ENCODE peak calls at places on chromosome X, in nine cellular contexts. G is SK-N-SH, Q is right lobe of liver, I is fibroblast of mammary gland, S is endodermal cell, N is mesenchymal stem cell, W is prostate gland, O is astrocyte of the spinal cord, L is fibroblast of lung. M is an unnamed sample.

GRCh38 chrX:109533631-109534030 is 3.0 kb upstream of the NXT2 start:
- DNase-seq in G (no peak), Q (no peak), I (peak), S (no peak), N (no peak), W (no peak), O (no peak), L (peak), M (no peak)

GRCh38 chrX:118459494-118459893 is 36.1 kb upstream of the DOCK11 start:
- DNase-seq in G (peak), Q (no peak), I (peak), S (no peak), N (peak), W (no peak), O (peak), L (peak), M (no peak)

GRCh38 chrX:13742397-13743176 is 8.0 kb downstream of the OFD1 start:
- DNase-seq in G (no peak), Q (no peak), I (no peak), S (no peak), N (peak), W (no peak), O (no peak), L (no peak), M (no peak)

GRCh38 chrX:40174594-40175415 is 77.0 kb upstream of the BCOR start:
- DNase-seq in G (peak), Q (peak), I (no peak), S (peak), N (peak), W (no peak), O (peak), L (peak), M (no peak)

GRCh38 chrX:53882331-53882730 is 161.9 kb downstream of the PHF8 start:
- DNase-seq in G (no peak), Q (no peak), I (peak), S (peak), N (peak), W (no peak), O (no peak), L (peak), M (no peak)

GRCh38 chrX:10048076-10048475 is 80.9 kb downstream of the CLDN34 start:
- DNase-seq in G (no peak), Q (no peak), I (no peak), S (peak), N (no peak), W (no peak), O (no peak), L (no peak), M (no peak)

GRCh38 chrX:123860983-123861382 is 1.1 kb downstream of the XIAP start:
- DNase-seq in G (no peak), Q (no peak), I (peak), S (no peak), N (peak), W (peak), O (peak), L (no peak), M (no peak)

GRCh38 chrX:23937100-23937499 is 29.3 kb downstream of the CXorf58 start:
- DNase-seq in G (no peak), Q (no peak), I (peak), S (peak), N (peak), W (no peak), O (no peak), L (no peak), M (no peak)

GRCh38 chrX:51182545-51182944 is 150.1 kb upstream of the NUDT10 start:
- DNase-seq in G (peak), Q (no peak), I (no peak), S (peak), N (no peak), W (no peak), O (no peak), L (no peak), M (no peak)

GRCh38 chrX:72128881-72129280 is 2.8 kb downstream of the RTL5 start:
- DNase-seq in G (peak), Q (no peak), I (peak), S (peak), N (no peak), W (no peak), O (no peak), L (no peak), M (no peak)

GRCh38 chrX:106014119-106014775 is 24.3 kb downstream of the SERPINA7 start:
- DNase-seq in G (no peak), Q (no peak), I (no peak), S (no peak), N (no peak), W (no peak), O (no peak), L (no peak), M (no peak)

GRCh38 chrX:40530471-40530870 is 50.3 kb upstream of the ATP6AP2 start:
- DNase-seq in G (no peak), Q (no peak), I (no peak), S (no peak), N (peak), W (no peak), O (no peak), L (no peak), M (no peak)

GRCh38 chrX:9542106-9542764 is 77.4 kb downstream of the TBL1X start:
- DNase-seq in G (peak), Q (no peak), I (no peak), S (no peak), N (no peak), W (no peak), O (no peak), L (peak), M (no peak)

GRCh38 chrX:44290718-44291117 is 52.8 kb downstream of the EFHC2 start:
- DNase-seq in G (no peak), Q (no peak), I (no peak), S (no peak), N (no peak), W (no peak), O (no peak), L (no peak), M (no peak)

GRCh38 chrX:136906921-136907510 is 26.5 kb upstream of the RBMX start:
- DNase-seq in G (no peak), Q (no peak), I (no peak), S (no peak), N (no peak), W (no peak), O (no peak), L (no peak), M (no peak)

GRCh38 chrX:46587158-46587557 is 13.6 kb downstream of the CHST7 start:
- DNase-seq in G (no peak), Q (no peak), I (peak), S (no peak), N (peak), W (no peak), O (peak), L (peak), M (no peak)

GRCh38 chrX:13103111-13103913 is 58.9 kb upstream of the FAM9C start:
- DNase-seq in G (no peak), Q (no peak), I (peak), S (no peak), N (no peak), W (no peak), O (no peak), L (no peak), M (no peak)

GRCh38 chrX:133523094-133523493 is 107.8 kb upstream of the GPC4 start:
- DNase-seq in G (no peak), Q (no peak), I (peak), S (no peak), N (no peak), W (peak), O (no peak), L (peak), M (no peak)

GRCh38 chrX:9926002-9926401 is 41.2 kb upstream of the CLDN34 start:
- DNase-seq in G (no peak), Q (no peak), I (no peak), S (no peak), N (no peak), W (no peak), O (no peak), L (no peak), M (no peak)

GRCh38 chrX:20452487-20452886 is 185.8 kb upstream of the RPS6KA3 start:
- DNase-seq in G (no peak), Q (no peak), I (no peak), S (no peak), N (no peak), W (no peak), O (no peak), L (no peak), M (no peak)

GRCh38 chrX:34873500-34874225 is 68.9 kb upstream of the FAM47B start:
- DNase-seq in G (no peak), Q (no peak), I (peak), S (no peak), N (no peak), W (no peak), O (peak), L (peak), M (no peak)

GRCh38 chrX:123869488-123869887 is 9.6 kb downstream of the XIAP start:
- DNase-seq in G (no peak), Q (no peak), I (peak), S (no peak), N (no peak), W (no peak), O (peak), L (no peak), M (no peak)

GRCh38 chrX:116667346-116667745 is 204.6 kb upstream of the CT83 start:
- DNase-seq in G (no peak), Q (no peak), I (no peak), S (no peak), N (no peak), W (no peak), O (no peak), L (no peak), M (no peak)

GRCh38 chrX:66633541-66633940 is 5.3 kb downstream of the EDA2R start:
- DNase-seq in G (no peak), Q (no peak), I (peak), S (no peak), N (peak), W (no peak), O (peak), L (peak), M (no peak)

GRCh38 chrX:12954981-12955380 is 19.9 kb upstream of the TMSB4X start:
- DNase-seq in G (no peak), Q (no peak), I (no peak), S (no peak), N (no peak), W (no peak), O (no peak), L (no peak), M (no peak)

GRCh38 chrX:38061335-38061734 is 55.0 kb downstream of the SYTL5 start:
- DNase-seq in G (no peak), Q (no peak), I (peak), S (no peak), N (peak), W (no peak), O (peak), L (peak), M (peak)

GRCh38 chrX:141341341-141341740 is 99.0 kb upstream of the SPANXC start:
- DNase-seq in G (no peak), Q (no peak), I (peak), S (no peak), N (peak), W (no peak), O (peak), L (peak), M (no peak)

GRCh38 chrX:10242036-10242435 is 85.3 kb downstream of the CLCN4 start:
- DNase-seq in G (no peak), Q (no peak), I (no peak), S (no peak), N (no peak), W (no peak), O (no peak), L (no peak), M (no peak)

GRCh38 chrX:28058906-28059305 is 77.7 kb upstream of the DCAF8L1 start:
- DNase-seq in G (no peak), Q (no peak), I (no peak), S (no peak), N (peak), W (no peak), O (peak), L (no peak), M (no peak)

GRCh38 chrX:74160358-74160757 is 143.6 kb upstream of the ZCCHC13 start:
- DNase-seq in G (no peak), Q (no peak), I (no peak), S (no peak), N (no peak), W (no peak), O (no peak), L (no peak), M (no peak)

GRCh38 chrX:11266329-11266830 is 26.8 kb upstream of the AMELX start:
- DNase-seq in G (no peak), Q (no peak), I (no peak), S (no peak), N (no peak), W (no peak), O (no peak), L (no peak), M (no peak)
- H3K4me3 ChIP-seq in G (no peak), Q (no peak), I (no peak), S (no peak), N (no peak), W (no peak), O (no peak), L (no peak), M (no peak)

GRCh38 chrX:15738686-15739016 is 581 bp downstream of the CA5B start:
- DNase-seq in G (no peak), Q (no peak), I (no peak), S (no peak), N (no peak), W (no peak), O (no peak), L (no peak), M (no peak)
- H3K4me3 ChIP-seq in G (peak), Q (peak), I (peak), S (peak), N (peak), W (peak), O (peak), L (peak), M (peak)

GRCh38 chrX:148024425-148025148 is 43.5 kb downstream of the FMR1NB start:
- DNase-seq in G (no peak), Q (no peak), I (no peak), S (no peak), N (no peak), W (no peak), O (no peak), L (no peak), M (no peak)
- H3K4me3 ChIP-seq in G (no peak), Q (no peak), I (no peak), S (no peak), N (no peak), W (no peak), O (no peak), L (no peak), M (no peak)

DNA sequence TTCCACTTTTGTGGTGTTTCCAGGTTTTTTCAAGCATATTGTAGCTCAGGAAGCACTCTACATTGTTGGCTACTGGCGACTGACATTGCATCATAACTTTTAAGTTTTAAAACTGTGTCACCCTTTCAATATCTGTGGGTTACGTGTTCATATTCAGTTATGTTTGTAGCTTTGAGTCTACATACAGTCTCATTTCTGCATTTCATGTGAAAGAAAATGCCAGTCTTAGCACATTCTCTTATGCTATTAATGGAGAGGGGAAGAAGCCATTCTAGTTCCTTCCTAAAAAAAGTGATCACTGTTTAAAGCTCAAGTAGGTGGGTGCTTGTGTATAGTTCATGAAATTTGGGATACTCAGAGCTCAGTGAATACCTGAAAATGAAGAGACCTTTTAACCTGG is 38.2 kb downstream of the DIAPH2 start:
- DNase-seq in G (no peak), Q (no peak), I (no peak), S (no peak), N (no peak), W (no peak), O (no peak), L (no peak), M (no peak)
- H3K4me3 ChIP-seq in G (no peak), Q (no peak), I (no peak), S (no peak), N (no peak), W (no peak), O (no peak), L (no peak), M (no peak)

DNA sequence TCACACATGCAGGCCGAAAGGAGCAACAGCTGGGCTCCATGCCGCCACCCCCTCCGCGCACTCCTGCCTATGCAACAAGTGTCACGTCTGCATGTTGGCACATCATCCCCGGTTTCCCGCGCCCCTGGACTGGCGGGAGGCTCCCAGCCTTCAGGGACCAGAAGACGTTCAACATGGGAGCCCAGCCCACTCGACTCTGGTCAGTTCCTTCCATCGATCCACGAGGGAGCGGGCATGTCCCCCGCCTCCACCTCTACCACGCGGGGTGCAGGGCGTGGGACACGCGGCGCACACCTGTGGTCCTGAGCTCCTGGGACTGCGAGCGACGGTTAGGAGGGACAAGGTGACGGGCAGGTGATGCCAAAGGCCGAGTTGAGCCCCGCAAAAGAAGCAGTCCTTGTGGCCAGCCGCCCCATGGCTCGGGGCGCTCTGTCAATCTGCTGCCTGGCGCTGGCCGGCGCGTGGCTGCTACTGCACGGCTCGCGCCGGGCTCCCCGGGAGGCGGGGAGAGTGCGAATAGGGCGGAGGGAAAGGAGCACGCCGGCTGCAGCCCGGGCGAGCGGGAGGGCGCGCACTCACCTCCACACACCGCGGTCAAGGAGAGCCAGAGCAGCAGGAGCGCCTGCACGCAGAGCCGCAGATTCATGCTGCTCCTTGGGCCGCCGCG is 638 bp downstream of the APLN start:
- DNase-seq in G (peak), Q (no peak), I (no peak), S (peak), N (peak), W (no peak), O (no peak), L (peak), M (no peak)
- H3K4me3 ChIP-seq in G (peak), Q (peak), I (peak), S (peak), N (peak), W (peak), O (peak), L (peak), M (peak)

GRCh38 chrX:107654778-107655761 is 26.8 kb downstream of the PRPS1 start:
- DNase-seq in G (peak), Q (peak), I (peak), S (peak), N (peak), W (no peak), O (peak), L (peak), M (no peak)
- H3K4me3 ChIP-seq in G (no peak), Q (no peak), I (peak), S (no peak), N (no peak), W (no peak), O (no peak), L (no peak), M (no peak)

M was measured in LNCaP clone FGC.